ENCODE peak calls at places on chromosomes 12 and 14, in five cellular contexts. One of them, this sample, is unnamed.

GRCh38 chr12:114764516-114764915 is 80.5 kb upstream of the TBX3 start:
- DNase-seq in pancreas: no peak
- DNase-seq in uterus: no peak
- DNase-seq in mammary epithelial cell: no peak
- DNase-seq in bronchial epithelial cell: no peak
- DNase-seq in this sample: no peak

GRCh38 chr12:130838284-130838950 is 633 bp downstream of the STX2 start:
- DNase-seq in bronchial epithelial cell: no peak
- DNase-seq in mammary epithelial cell: peak; percentile 39
- DNase-seq in pancreas: peak; percentile 47
- DNase-seq in uterus: no peak
- DNase-seq in this sample: peak; percentile 56

GRCh38 chr14:76304536-76305473 is 71.1 kb upstream of the ESRRB start:
- DNase-seq in mammary epithelial cell: no peak
- DNase-seq in bronchial epithelial cell: no peak
- DNase-seq in uterus: no peak
- DNase-seq in pancreas: peak; percentile 40
- DNase-seq in this sample: no peak

GRCh38 chr12:2856901-2857495 is at the start of gene TEX52:
- DNase-seq in mammary epithelial cell: no peak
- DNase-seq in uterus: no peak
- DNase-seq in bronchial epithelial cell: no peak
- DNase-seq in pancreas: no peak
- DNase-seq in this sample: no peak

GRCh38 chr12:52440821-52441319 is 6.7 kb upstream of the KRT75 start:
- DNase-seq in mammary epithelial cell: peak; percentile 92
- DNase-seq in uterus: no peak
- DNase-seq in bronchial epithelial cell: peak; percentile 99
- DNase-seq in pancreas: no peak
- DNase-seq in this sample: peak; percentile 74

GRCh38 chr12:104458645-104459555 is 2.2 kb downstream of the CHST11 start:
- DNase-seq in uterus: no peak
- DNase-seq in bronchial epithelial cell: peak; percentile 31
- DNase-seq in pancreas: peak; percentile 22
- DNase-seq in mammary epithelial cell: peak; percentile 25
- DNase-seq in this sample: peak; percentile 46

GRCh38 chr12:70692681-70693288 is 55.6 kb upstream of the PTPRB start:
- DNase-seq in uterus: no peak
- DNase-seq in bronchial epithelial cell: peak; percentile 15
- DNase-seq in mammary epithelial cell: peak; percentile 11
- DNase-seq in pancreas: no peak
- DNase-seq in this sample: peak; percentile 6

GRCh38 chr12:30761730-30762129 is 7.0 kb upstream of the CAPRIN2 start:
- DNase-seq in mammary epithelial cell: no peak
- DNase-seq in bronchial epithelial cell: no peak
- DNase-seq in uterus: no peak
- DNase-seq in pancreas: no peak
- DNase-seq in this sample: no peak

GRCh38 chr14:33679461-33680225 is 271.2 kb downstream of the EGLN3 start:
- DNase-seq in mammary epithelial cell: peak; percentile 66
- DNase-seq in bronchial epithelial cell: peak; percentile 52
- DNase-seq in uterus: no peak
- DNase-seq in pancreas: no peak
- DNase-seq in this sample: peak; percentile 42

GRCh38 chr12:11723993-11724392 is 74.5 kb downstream of the ETV6 start:
- DNase-seq in mammary epithelial cell: no peak
- DNase-seq in bronchial epithelial cell: no peak
- DNase-seq in uterus: no peak
- DNase-seq in pancreas: no peak
- DNase-seq in this sample: no peak

GRCh38 chr12:113130457-113131135 is 5.0 kb downstream of the RASAL1 start:
- DNase-seq in pancreas: no peak
- DNase-seq in bronchial epithelial cell: no peak
- DNase-seq in mammary epithelial cell: peak; percentile 47
- DNase-seq in uterus: no peak
- DNase-seq in this sample: no peak

GRCh38 chr12:50203691-50204090 is 36.5 kb upstream of the CERS5 start:
- DNase-seq in bronchial epithelial cell: peak; percentile 56
- DNase-seq in pancreas: no peak
- DNase-seq in mammary epithelial cell: peak; percentile 54
- DNase-seq in uterus: no peak
- DNase-seq in this sample: no peak
- H3K36me3 ChIP-seq in bronchial epithelial cell: peaks cover 8% of the 10 kb centered on the region
- H3K36me3 ChIP-seq in pancreas: peaks cover 3% of the 10 kb centered on the region
- H3K36me3 ChIP-seq in mammary epithelial cell: peaks cover 36% of the 10 kb centered on the region
- H3K36me3 ChIP-seq in uterus: no peaks in the 10 kb centered on the region
- H3K36me3 ChIP-seq in this sample: peaks cover 8% of the 10 kb centered on the region

GRCh38 chr12:76420221-76420620 is 72.0 kb upstream of the BBS10 start:
- DNase-seq in uterus: no peak
- DNase-seq in mammary epithelial cell: no peak
- DNase-seq in pancreas: no peak
- DNase-seq in bronchial epithelial cell: no peak
- DNase-seq in this sample: no peak
- H3K4me3 ChIP-seq in uterus: no peak overlapping the region
- H3K4me3 ChIP-seq in mammary epithelial cell: no peak overlapping the region
- H3K4me3 ChIP-seq in pancreas: no peak overlapping the region
- H3K4me3 ChIP-seq in bronchial epithelial cell: no peak overlapping the region
- H3K4me3 ChIP-seq in this sample: no peak overlapping the region

GRCh38 chr12:123187637-123188036 is 36.7 kb upstream of the PITPNM2 start:
- DNase-seq in mammary epithelial cell: no peak
- DNase-seq in bronchial epithelial cell: no peak
- DNase-seq in uterus: no peak
- DNase-seq in pancreas: no peak
- DNase-seq in this sample: no peak
- H3K36me3 ChIP-seq in mammary epithelial cell: peaks cover 2% of the 10 kb centered on the region
- H3K36me3 ChIP-seq in bronchial epithelial cell: peaks cover 2% of the 10 kb centered on the region
- H3K36me3 ChIP-seq in uterus: no peaks in the 10 kb centered on the region
- H3K36me3 ChIP-seq in pancreas: no peaks in the 10 kb centered on the region
- H3K36me3 ChIP-seq in this sample: peaks cover 41% of the 10 kb centered on the region

DNA sequence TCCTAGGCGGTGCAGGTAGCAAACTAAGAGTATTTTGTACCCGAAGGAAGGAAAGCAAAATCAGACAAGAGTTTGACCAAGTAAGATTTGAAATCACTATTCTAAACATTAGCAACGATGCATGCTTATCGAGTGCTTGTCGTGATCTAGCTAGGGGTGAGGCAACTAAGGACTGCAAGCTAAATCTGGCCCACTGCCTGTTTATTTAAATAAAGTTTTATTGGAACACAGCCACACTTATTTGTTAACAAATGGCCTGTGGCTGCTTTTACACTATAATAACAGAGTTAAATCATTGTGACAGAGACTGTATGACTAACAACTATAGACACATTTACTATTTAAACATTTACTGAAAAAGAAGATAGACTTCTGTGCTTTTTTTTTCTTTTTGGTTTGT is 983.6 kb downstream of the VRK1 start:
- DNase-seq in pancreas: no peak
- DNase-seq in mammary epithelial cell: no peak
- DNase-seq in bronchial epithelial cell: no peak
- DNase-seq in uterus: no peak
- DNase-seq in this sample: no peak
- H3K4me3 ChIP-seq in pancreas: no peak overlapping the region
- H3K4me3 ChIP-seq in mammary epithelial cell: no peak overlapping the region
- H3K4me3 ChIP-seq in bronchial epithelial cell: no peak overlapping the region
- H3K4me3 ChIP-seq in uterus: no peak overlapping the region
- H3K4me3 ChIP-seq in this sample: no peak overlapping the region

GRCh38 chr12:50686406-50686805 is 77.5 kb upstream of the ATF1 start:
- DNase-seq in mammary epithelial cell: no peak
- DNase-seq in bronchial epithelial cell: no peak
- DNase-seq in uterus: no peak
- DNase-seq in pancreas: no peak
- DNase-seq in this sample: no peak
- H3K36me3 ChIP-seq in mammary epithelial cell: peaks cover 14% of the 10 kb centered on the region
- H3K36me3 ChIP-seq in bronchial epithelial cell: peaks cover 7% of the 10 kb centered on the region
- H3K36me3 ChIP-seq in uterus: no peaks in the 10 kb centered on the region
- H3K36me3 ChIP-seq in pancreas: no peaks in the 10 kb centered on the region
- H3K36me3 ChIP-seq in this sample: peaks cover 43% of the 10 kb centered on the region

DNA sequence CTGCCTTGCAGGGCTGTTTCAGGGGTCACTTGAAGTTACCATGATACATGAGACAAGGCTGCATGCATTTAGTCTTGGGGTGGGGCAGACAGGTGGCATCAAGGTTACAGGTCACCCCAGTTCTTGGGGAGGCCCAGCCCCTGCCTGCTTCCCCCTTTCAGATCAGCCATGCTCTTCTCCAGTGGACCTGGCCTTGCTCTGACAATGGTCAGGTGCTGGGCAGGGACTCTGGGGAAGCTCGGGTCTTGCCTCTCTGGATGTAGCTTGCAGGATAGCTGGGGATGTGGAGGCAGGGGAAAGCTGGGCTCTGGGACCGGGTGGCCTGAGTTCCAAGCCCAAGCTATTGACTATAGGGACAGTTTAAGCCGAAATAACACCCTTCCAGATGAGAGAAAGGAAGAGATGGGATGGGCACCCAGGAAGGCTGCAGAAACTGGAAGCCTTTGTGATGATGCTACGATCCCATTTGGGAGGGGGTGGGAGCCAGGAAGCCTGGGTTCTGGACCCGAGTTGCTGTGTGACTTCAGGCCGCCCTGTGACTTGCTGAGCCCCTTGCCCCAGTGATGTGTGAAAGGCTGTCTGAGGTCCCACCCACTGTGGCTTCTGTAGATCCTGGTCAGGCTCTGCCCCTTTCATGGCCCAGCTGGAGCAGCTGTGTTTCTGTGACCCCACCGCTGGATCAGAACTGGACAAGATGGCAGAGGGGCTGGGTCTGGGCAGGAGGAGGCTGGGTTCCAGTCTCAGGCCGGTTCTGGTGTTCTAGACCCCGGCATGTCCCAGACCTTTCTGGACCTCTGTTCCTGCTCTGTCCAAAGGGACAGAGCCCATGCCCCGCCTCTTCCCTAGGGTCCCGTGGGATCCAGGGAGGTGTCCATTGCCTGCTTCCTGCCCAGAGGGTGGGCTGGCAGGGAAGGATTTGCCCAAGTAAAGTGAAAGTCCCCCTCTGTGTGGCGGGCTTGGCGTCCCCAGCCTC is 2.1 kb downstream of the TNFAIP2 start:
- DNase-seq in uterus: no peak
- DNase-seq in mammary epithelial cell: no peak
- DNase-seq in bronchial epithelial cell: no peak
- DNase-seq in pancreas: peak; percentile 10
- DNase-seq in this sample: no peak
- H3K4me3 ChIP-seq in uterus: no peak overlapping the region
- H3K4me3 ChIP-seq in mammary epithelial cell: no peak overlapping the region
- H3K4me3 ChIP-seq in bronchial epithelial cell: no peak overlapping the region
- H3K4me3 ChIP-seq in pancreas: no peak overlapping the region
- H3K4me3 ChIP-seq in this sample: no peak overlapping the region

DNA sequence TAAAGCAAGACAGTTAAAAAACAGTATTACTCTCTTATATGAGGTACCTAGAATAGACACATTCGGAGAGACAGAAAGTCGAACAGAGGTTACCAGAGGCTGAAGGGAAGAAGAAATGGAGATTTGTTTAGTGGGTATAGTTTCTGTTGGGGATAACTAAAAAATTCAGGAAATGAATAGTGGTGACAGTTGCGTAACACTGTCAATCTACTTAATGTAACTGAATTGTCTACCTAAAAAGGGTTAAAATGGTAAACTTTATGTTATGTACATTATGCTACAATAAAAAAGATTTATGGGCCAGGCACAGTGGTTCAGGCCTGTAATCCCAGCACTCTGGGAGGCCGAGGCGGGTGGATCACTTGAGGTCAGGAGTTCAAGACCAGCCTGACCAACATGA is 30.6 kb upstream of the SLC6A13 start:
- DNase-seq in uterus: no peak
- DNase-seq in pancreas: no peak
- DNase-seq in mammary epithelial cell: no peak
- DNase-seq in bronchial epithelial cell: no peak
- DNase-seq in this sample: no peak
- H3K36me3 ChIP-seq in uterus: no peaks in the 10 kb centered on the region
- H3K36me3 ChIP-seq in pancreas: peaks cover 10% of the 10 kb centered on the region
- H3K36me3 ChIP-seq in mammary epithelial cell: peaks cover 28% of the 10 kb centered on the region
- H3K36me3 ChIP-seq in bronchial epithelial cell: peaks cover 14% of the 10 kb centered on the region
- H3K36me3 ChIP-seq in this sample: peaks cover 60% of the 10 kb centered on the region

GRCh38 chr12:127054531-127054930 is 1212.4 kb upstream of the TMEM132C start:
- DNase-seq in uterus: no peak
- DNase-seq in mammary epithelial cell: peak; percentile 32
- DNase-seq in bronchial epithelial cell: no peak
- DNase-seq in pancreas: no peak
- DNase-seq in this sample: no peak

GRCh38 chr12:127051139-127051538 is 1215.8 kb upstream of the TMEM132C start:
- DNase-seq in pancreas: no peak
- DNase-seq in mammary epithelial cell: no peak
- DNase-seq in bronchial epithelial cell: no peak
- DNase-seq in uterus: no peak
- DNase-seq in this sample: no peak

GRCh38 chr12:127052491-127053232 is 1214.3 kb upstream of the TMEM132C start:
- DNase-seq in mammary epithelial cell: peak; percentile 96
- DNase-seq in bronchial epithelial cell: peak; percentile 85
- DNase-seq in pancreas: no peak
- DNase-seq in uterus: no peak
- DNase-seq in this sample: no peak
- H3K4me3 ChIP-seq in mammary epithelial cell: no peak overlapping the region
- H3K4me3 ChIP-seq in bronchial epithelial cell: no peak overlapping the region
- H3K4me3 ChIP-seq in pancreas: no peak overlapping the region
- H3K4me3 ChIP-seq in uterus: no peak overlapping the region
- H3K4me3 ChIP-seq in this sample: no peak overlapping the region

DNA sequence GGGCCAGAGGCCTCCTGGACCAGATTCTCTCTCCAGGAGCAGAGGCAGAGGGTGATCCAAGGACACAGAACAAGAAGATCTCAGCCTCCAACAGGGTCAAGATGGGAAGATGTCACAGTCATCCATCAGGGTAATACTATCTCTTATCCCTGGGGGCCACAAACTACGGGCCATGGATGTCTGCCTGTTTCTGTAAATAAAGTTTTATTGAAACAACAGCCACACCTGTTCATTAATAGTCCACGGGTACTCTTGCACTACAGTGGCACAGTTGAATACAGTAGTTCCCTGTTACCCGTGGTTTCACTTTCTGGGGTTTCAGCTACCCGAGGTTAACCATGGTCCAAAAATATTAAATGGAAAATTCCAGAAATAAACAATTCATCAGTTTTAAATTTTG is 65.9 kb downstream of the BCL11B start:
- DNase-seq in pancreas: no peak
- DNase-seq in uterus: no peak
- DNase-seq in bronchial epithelial cell: no peak
- DNase-seq in mammary epithelial cell: no peak
- DNase-seq in this sample: no peak
- H3K36me3 ChIP-seq in pancreas: no peaks in the 10 kb centered on the region
- H3K36me3 ChIP-seq in uterus: no peaks in the 10 kb centered on the region
- H3K36me3 ChIP-seq in bronchial epithelial cell: no peaks in the 10 kb centered on the region
- H3K36me3 ChIP-seq in mammary epithelial cell: no peaks in the 10 kb centered on the region
- H3K36me3 ChIP-seq in this sample: no peaks in the 10 kb centered on the region